ENCODE peak calls at places on chromosomes 7 and 10, in five cellular contexts. K, J, C, I and O are unnamed samples.
A peak's percentile ranks its signal among the peaks of the same experiment; 100 is the strongest.

GRCh38 chr10:25632802-25633201 is 301.2 kb upstream of the MYO3A start:
- DNase-seq in K (no peak), J (no peak), C (no peak), I (no peak), O (no peak)

GRCh38 chr7:157818701-157819516 is 482.1 kb downstream of the DNAJB6 start:
- DNase-seq in J (no peak), C (no peak), I (no peak), K (no peak), O (peak; percentile 27)

GRCh38 chr10:117167346-117168134 is 29.5 kb upstream of the VAX1 start:
- DNase-seq in I (no peak), C (no peak), J (no peak), K (no peak), O (no peak)

GRCh38 chr7:101017099-101017777 is 2.6 kb upstream of the MUC17 start:
- DNase-seq in C (peak; percentile 58), I (peak; percentile 70), J (no peak), K (peak; percentile 68), O (peak; percentile 88)

GRCh38 chr7:142158741-142159496 is 47.4 kb downstream of the MGAM2 start:
- DNase-seq in C (no peak), J (no peak), I (no peak), K (no peak), O (no peak)

GRCh38 chr7:124667754-124668153 is 97.8 kb downstream of the GPR37 start:
- DNase-seq in J (no peak), C (no peak), I (no peak), K (no peak), O (no peak)

GRCh38 chr7:1895664-1896515 is 225.8 kb downstream of the ELFN1 start:
- DNase-seq in I (no peak), J (no peak), K (peak; percentile 82), C (peak; percentile 17), O (no peak)

GRCh38 chr7:117138474-117138873 is 184.4 kb downstream of the WNT2 start:
- DNase-seq in C (no peak), I (no peak), J (no peak), K (no peak), O (no peak)

GRCh38 chr10:132570771-132571564 is 33.4 kb downstream of the INPP5A start:
- DNase-seq in K (no peak), I (no peak), C (peak; percentile 43), J (no peak), O (peak; percentile 61)

GRCh38 chr7:35185908-35186731 is 67.8 kb downstream of the TBX20 start:
- DNase-seq in C (peak; percentile 1), I (no peak), J (no peak), K (peak; percentile 72), O (peak; percentile 43)

GRCh38 chr10:96496281-96496925 is 17.3 kb downstream of the TLL2 start:
- DNase-seq in K (no peak), J (no peak), C (peak; percentile 5), I (no peak), O (no peak)

GRCh38 chr7:155979994-155980393 is 167.7 kb upstream of the SHH start:
- DNase-seq in J (no peak), C (no peak), K (no peak), I (no peak), O (no peak)

GRCh38 chr10:86440874-86441838 is 74.6 kb upstream of the GRID1 start:
- DNase-seq in I (no peak), J (no peak), C (peak; percentile 5), K (no peak), O (no peak)

GRCh38 chr10:118332948-118333710 is 9.0 kb downstream of the FAM204A start:
- DNase-seq in I (no peak), C (peak; percentile 21), J (no peak), K (no peak), O (no peak)

GRCh38 chr7:15326044-15326644 is 235.7 kb downstream of the AGMO start:
- DNase-seq in C (no peak), J (no peak), K (no peak), I (no peak), O (no peak)

GRCh38 chr10:125482108-125482507 is 200.9 kb downstream of the TEX36 start:
- DNase-seq in I (no peak), C (no peak), K (no peak), J (no peak), O (no peak)

GRCh38 chr7:100435401-100436304 is 644 bp downstream of the PPP1R35 start:
- DNase-seq in I (peak; percentile 35), K (peak; percentile 42), C (peak; percentile 55), J (no peak), O (peak; percentile 68)

GRCh38 chr10:48700071-48700470 is 15.4 kb downstream of the WDFY4 start:
- DNase-seq in I (no peak), K (no peak), C (no peak), J (no peak), O (no peak)

GRCh38 chr7:87316846-87317545 is 28.5 kb upstream of the CROT start:
- DNase-seq in C (peak; percentile 57), J (no peak), K (no peak), I (no peak), O (no peak)

GRCh38 chr7:77202544-77202976 is 2.9 kb upstream of the FGL2 start:
- DNase-seq in J (no peak), K (no peak), I (no peak), C (no peak), O (no peak)

GRCh38 chr7:66307591-66308215 is 102.6 kb downstream of the TPST1 start:
- DNase-seq in C (peak; percentile 68), J (no peak), K (no peak), I (no peak), O (no peak)

GRCh38 chr10:92356041-92356440 is 65.1 kb downstream of the MARCHF5 start:
- DNase-seq in I (no peak), K (no peak), C (no peak), J (no peak), O (no peak)

GRCh38 chr7:36951257-36951697 is 227.0 kb upstream of the AOAH start:
- DNase-seq in J (no peak), K (no peak), I (no peak), C (no peak), O (no peak)

GRCh38 chr7:158541330-158542010 is 46.2 kb downstream of the PTPRN2 start:
- DNase-seq in K (no peak), C (peak; percentile 37), I (peak; percentile 7), J (no peak), O (no peak)

GRCh38 chr7:142556745-142557144 is 192.5 kb upstream of the PRSS1 start:
- DNase-seq in C (peak; percentile 55), I (no peak), K (peak; percentile 14), J (peak; percentile 54), O (peak; percentile 80)

GRCh38 chr7:92768501-92769360 is 67.6 kb downstream of the CDK6 start:
- DNase-seq in J (no peak), I (no peak), K (no peak), C (no peak), O (no peak)

GRCh38 chr7:111113263-111114017 is 22.5 kb downstream of the LRRN3 start:
- DNase-seq in J (no peak), C (no peak), K (no peak), I (no peak), O (no peak)

GRCh38 chr10:78250313-78251040 is 216.8 kb downstream of the RPS24 start:
- DNase-seq in C (no peak), J (no peak), I (no peak), K (no peak), O (no peak)

GRCh38 chr7:327991-328702 is 38.2 kb downstream of the FOXL3 start:
- DNase-seq in J (no peak), I (no peak), K (no peak), C (no peak), O (peak; percentile 64)

GRCh38 chr7:1110358-1110757 is 22.4 kb downstream of the GPER1 start:
- DNase-seq in K (peak; percentile 53), I (no peak), C (no peak), J (no peak), O (no peak)

GRCh38 chr7:30412810-30413504 is 65.6 kb downstream of the NOD1 start:
- DNase-seq in J (no peak), I (no peak), K (no peak), C (peak; percentile 55), O (no peak)

GRCh38 chr7:148782757-148783456 is 84.2 kb downstream of the CUL1 start:
- DNase-seq in I (no peak), C (no peak), K (no peak), J (no peak), O (no peak)
- H3K4me3 ChIP-seq in I (no peak overlapping the region), C (no peak overlapping the region), K (no peak overlapping the region), J (no peak overlapping the region), O (no peak overlapping the region)

GRCh38 chr10:128751284-128751683 is 625.1 kb upstream of the MKI67 start:
- DNase-seq in C (no peak), K (no peak), J (no peak), I (no peak), O (no peak)
- H3K27me3 ChIP-seq in C (no peaks in the 10 kb centered on the region), K (peaks cover 18% of the 10 kb centered on the region), J (no peaks in the 10 kb centered on the region), I (peaks cover 3% of the 10 kb centered on the region), O (no peaks in the 10 kb centered on the region)

DNA sequence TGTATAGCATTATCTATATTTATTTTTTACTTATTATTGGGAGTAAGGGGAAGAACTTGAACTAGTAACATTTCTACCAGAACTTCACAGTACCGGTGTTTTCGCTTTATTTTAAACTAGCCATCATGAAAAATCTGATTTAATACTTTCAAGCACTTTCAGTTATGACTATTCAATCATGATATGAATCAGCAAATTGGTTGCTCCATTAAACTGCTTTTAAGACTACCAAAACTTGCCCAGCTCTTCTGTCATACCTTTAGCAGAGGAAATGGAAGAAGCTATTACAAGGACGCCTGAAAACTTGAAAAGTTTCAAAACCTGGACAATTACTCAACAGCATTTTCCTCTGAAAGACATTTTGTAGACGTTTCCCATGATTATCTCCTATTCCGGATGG is 2.1 kb downstream of the JAZF1 start:
- DNase-seq in C (no peak), J (no peak), I (no peak), K (no peak), O (no peak)
- H3K27ac ChIP-seq in C (peak overlapping the region; percentile 62), J (no peak overlapping the region), I (no peak overlapping the region), K (peak overlapping the region; percentile 91), O (no peak overlapping the region)

DNA sequence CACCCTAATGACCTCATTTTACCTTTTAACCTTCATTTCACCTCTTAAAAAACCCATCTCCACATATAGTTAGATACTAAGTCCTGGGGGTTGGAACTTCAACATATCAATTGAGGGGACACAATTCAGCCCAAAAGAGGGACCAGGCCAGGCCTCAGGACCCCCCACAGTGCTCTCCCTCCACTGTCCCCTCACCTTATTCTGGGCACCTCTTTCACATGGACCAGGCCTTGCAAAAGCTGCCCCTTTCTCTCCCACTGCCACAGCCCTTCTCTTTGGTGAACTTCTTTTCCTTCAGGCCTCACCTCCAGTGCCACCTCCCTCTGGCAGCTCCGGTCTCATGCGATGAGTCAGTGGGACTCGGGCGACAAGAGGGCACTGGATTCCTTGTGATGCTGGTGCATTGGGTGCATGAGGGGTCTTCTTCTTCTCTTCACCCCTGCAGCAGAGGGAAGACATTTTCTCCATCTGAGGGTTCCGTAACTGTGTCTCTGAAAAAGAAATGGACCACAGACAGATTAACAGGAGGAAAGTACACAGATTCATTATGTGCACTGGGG is 288.6 kb upstream of the IGFBP3 start:
- DNase-seq in K (no peak), J (no peak), C (no peak), I (no peak), O (no peak)
- H3K4me3 ChIP-seq in K (no peak overlapping the region), J (no peak overlapping the region), C (no peak overlapping the region), I (no peak overlapping the region), O (no peak overlapping the region)